ENCODE peak calls at places on chromosome 1, in four cellular contexts. X is K562, M is GM12878, P is HepG2. Y is an unnamed sample.
A peak's percentile ranks its signal among the peaks of the same experiment; 100 is the strongest.

GRCh38 chr1:223343692-223344091 is 20.3 kb downstream of the SUSD4 start:
- DNase-seq in P (no peak), X (no peak), M (no peak), Y (no peak)

GRCh38 chr1:192807221-192807967 is 1.4 kb upstream of the RGS2 start:
- DNase-seq in M (no peak), P (no peak), X (no peak), Y (peak; percentile 20)

GRCh38 chr1:201503397-201504176 is 3.3 kb downstream of the CSRP1 start:
- DNase-seq in P (peak; percentile 85), X (no peak), M (no peak), Y (peak; percentile 75)

GRCh38 chr1:101993703-101994102 is 3.0 kb downstream of the OLFM3 start:
- DNase-seq in M (no peak), X (no peak), P (no peak), Y (no peak)

GRCh38 chr1:65067491-65068201 is 80.4 kb upstream of the AK4 start:
- DNase-seq in P (peak; percentile 29), X (peak; percentile 75), M (no peak), Y (peak; percentile 31)

GRCh38 chr1:41358152-41358937 is 2.9 kb upstream of the FOXO6 start:
- DNase-seq in X (no peak), M (no peak), P (no peak), Y (no peak)

GRCh38 chr1:244861683-244862082 is 2.7 kb downstream of the HNRNPU start:
- DNase-seq in X (peak; percentile 41), M (no peak), P (no peak), Y (no peak)

GRCh38 chr1:53902235-53902920 is 8.4 kb downstream of the DIO1 start:
- DNase-seq in X (no peak), M (no peak), P (peak; percentile 34), Y (no peak)

GRCh38 chr1:246267426-246267825 is 239.7 kb downstream of the SMYD3 start:
- DNase-seq in M (no peak), P (no peak), X (no peak), Y (no peak)

GRCh38 chr1:207897188-207897587 is 13.7 kb downstream of the CD34 start:
- DNase-seq in M (no peak), X (no peak), P (no peak), Y (no peak)

GRCh38 chr1:239287296-239287695 is 99.1 kb upstream of the CHRM3 start:
- DNase-seq in X (no peak), M (no peak), P (no peak), Y (no peak)

GRCh38 chr1:99469641-99470040 is 176.3 kb upstream of the PALMD start:
- DNase-seq in P (no peak), M (no peak), X (no peak), Y (no peak)

GRCh38 chr1:154137888-154138287 is 17.0 kb downstream of the NUP210L start:
- DNase-seq in X (no peak), P (no peak), M (no peak), Y (no peak)

GRCh38 chr1:181064030-181064594 is 24.4 kb upstream of the IER5 start:
- DNase-seq in M (no peak), X (no peak), P (no peak), Y (no peak)

GRCh38 chr1:93288558-93288957 is 57.1 kb upstream of the DR1 start:
- DNase-seq in P (peak; percentile 32), X (peak; percentile 8), M (no peak), Y (no peak)

GRCh38 chr1:21622466-21623315 is 46.5 kb downstream of the RAP1GAP start:
- DNase-seq in M (no peak), X (no peak), P (no peak), Y (no peak)

DNA sequence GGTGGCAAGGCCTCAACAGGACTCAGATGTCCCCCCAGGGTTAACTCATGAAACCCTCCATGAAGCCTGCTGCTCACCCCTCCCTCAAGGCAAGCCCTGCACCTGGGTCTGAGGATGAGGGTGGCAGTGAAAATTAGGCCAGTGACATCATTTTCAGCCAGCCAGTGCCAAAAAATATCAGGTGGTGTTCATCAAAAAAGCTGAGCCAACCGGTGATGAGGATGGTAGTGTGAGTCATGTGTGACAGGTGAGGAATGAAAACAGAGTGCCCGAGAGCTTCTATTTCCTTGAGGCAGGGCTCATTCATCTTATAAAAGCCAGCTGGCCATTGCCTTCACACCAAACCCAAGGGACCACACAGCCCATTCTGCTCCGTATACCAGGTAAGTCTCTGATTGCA is at the start of gene SPRR1A:
- DNase-seq in M (no peak), P (no peak), X (no peak), Y (no peak)
- TF ChIP-seq POLR2AphosphoS2 in M (no peak), P (no peak), X (no peak), Y (no peak)

GRCh38 chr1:113904292-113904673 is 316 bp downstream of the AP4B1 start:
- DNase-seq in M (no peak), X (no peak), P (no peak), Y (no peak)
- TF ChIP-seq POLR2AphosphoS2 in M (no peak), X (no peak), P (no peak), Y (no peak)

GRCh38 chr1:62084304-62084905 is 110.2 kb upstream of the L1TD1 start:
- DNase-seq in X (peak; percentile 4), P (no peak), M (no peak), Y (no peak)
- TF ChIP-seq POLR2AphosphoS2 in X (no peak), P (no peak), M (no peak), Y (no peak)

GRCh38 chr1:52426391-52426790 is 22.0 kb downstream of the PRPF38A start:
- DNase-seq in X (no peak), M (no peak), P (no peak), Y (no peak)
- TF ChIP-seq POLR2AphosphoS2 in X (no peak), M (no peak), P (no peak), Y (no peak)

GRCh38 chr1:117013310-117013850 is 11.8 kb downstream of the CD101 start:
- DNase-seq in P (no peak), X (no peak), M (no peak), Y (no peak)
- TF ChIP-seq POLR2AphosphoS2 in P (no peak), X (no peak), M (no peak), Y (no peak)

DNA sequence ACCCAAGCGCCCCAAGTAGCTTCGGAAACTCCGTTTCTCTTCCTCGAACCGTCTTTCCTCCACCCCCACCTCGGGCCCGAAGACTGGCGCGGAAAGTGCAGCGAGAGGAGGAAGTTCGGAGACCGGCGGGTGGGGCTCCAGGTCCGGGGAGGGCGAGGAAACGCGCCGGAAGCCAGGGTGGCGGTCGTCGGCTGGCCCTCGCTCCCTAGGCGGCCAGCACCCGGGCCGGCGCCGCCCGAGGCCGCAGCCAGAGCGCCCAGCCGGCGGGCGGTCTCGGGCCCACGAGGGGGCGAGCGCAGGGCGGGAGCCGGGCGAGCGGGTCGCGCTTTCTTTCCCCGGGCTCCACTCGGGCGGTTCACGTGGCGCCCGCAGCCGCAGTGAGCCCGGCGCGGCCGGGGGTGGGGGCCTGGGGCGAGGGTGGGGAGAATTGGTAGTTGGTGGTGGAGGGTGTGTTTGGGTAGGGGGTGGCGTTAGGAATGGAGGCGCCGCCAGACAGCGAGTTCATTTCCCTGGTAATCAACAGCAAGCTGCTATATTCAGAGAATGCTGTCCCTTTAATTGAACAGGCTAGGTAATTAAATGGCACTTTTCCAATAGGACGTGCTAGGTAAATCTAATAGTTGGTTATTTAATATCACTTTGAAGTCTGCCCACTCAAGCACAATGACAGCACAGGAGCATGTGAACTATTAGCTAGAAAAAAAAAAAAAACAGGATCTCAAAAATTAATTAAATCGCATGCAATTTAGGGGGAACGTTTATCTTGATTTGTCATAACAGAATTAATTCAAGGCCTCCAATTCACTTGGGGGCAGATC is 6.7 kb downstream of the LMO4 start:
- DNase-seq in M (no peak), P (peak; percentile 9), X (peak; percentile 77), Y (peak; percentile 25)
- TF ChIP-seq POLR2AphosphoS2 in M (no peak), P (no peak), X (no peak), Y (no peak)

GRCh38 chr1:42759114-42759513 is 7.7 kb downstream of the P3H1 start:
- DNase-seq in M (no peak), P (no peak), X (no peak), Y (no peak)

GRCh38 chr1:42753070-42753469 is 13.0 kb upstream of the CLDN19 start:
- DNase-seq in X (no peak), M (no peak), P (no peak), Y (no peak)

GRCh38 chr1:42757892-42758275 is 8.9 kb downstream of the P3H1 start:
- DNase-seq in M (no peak), P (no peak), X (no peak), Y (no peak)

GRCh38 chr1:42758641-42759040 is 8.2 kb downstream of the P3H1 start:
- DNase-seq in M (no peak), X (no peak), P (no peak), Y (no peak)

DNA sequence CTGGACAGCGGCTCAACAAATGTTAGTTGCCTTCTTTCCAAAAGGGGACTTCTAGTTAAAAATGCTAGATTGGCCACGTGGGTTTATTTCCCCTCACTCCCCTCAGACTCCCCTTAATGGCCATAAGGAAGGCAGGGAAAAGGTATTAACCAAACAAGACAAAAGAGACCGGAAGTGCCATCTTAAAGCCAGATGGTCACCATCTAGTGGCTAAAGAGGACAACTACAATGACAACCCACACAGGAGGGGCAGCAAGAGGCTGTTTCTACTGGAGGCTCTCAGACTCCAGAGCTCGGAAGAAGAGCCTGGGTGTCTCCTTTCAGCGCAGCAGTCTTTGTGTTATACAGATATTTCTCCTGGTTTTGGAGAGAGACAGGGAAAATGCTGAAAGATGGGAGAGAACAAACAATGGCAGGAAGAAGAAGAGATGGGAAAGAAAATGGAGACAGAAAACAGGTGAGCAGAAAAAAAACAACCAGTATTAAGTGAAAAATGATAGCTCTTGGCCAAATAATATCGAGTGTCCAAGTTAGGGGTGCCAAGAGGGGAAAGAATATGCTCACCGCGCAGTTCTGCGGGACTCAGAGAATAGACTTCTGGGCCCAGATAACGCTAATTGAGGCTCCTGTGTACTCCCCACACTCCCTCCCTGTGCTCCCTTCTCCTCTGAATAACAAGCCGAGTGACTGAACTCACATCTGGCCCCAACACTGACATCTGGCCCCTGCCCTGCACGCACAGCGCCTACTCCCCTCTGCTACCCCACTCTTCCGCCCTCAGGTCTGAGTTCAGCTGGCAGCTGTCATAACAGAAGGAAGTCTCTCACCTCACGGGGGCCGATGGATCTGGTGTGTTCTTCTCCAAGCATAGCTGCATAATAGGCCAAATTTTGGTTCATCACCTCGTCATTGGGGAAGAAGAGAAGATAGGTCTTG is 9.6 kb downstream of the P3H1 start:
- DNase-seq in M (no peak), X (peak; percentile 82), P (peak; percentile 70), Y (peak; percentile 70)
- TF ChIP-seq POLR2AphosphoS2 in M (no peak), X (no peak), P (no peak), Y (no peak)

GRCh38 chr1:168116327-168116799 is 20.4 kb downstream of the GPR161 start:
- DNase-seq in P (no peak), M (no peak), X (no peak), Y (no peak)
- TF ChIP-seq POLR2AphosphoS2 in P (no peak), M (no peak), X (no peak), Y (no peak)

GRCh38 chr1:11000526-11000925 is 11.9 kb upstream of the TARDBP start:
- DNase-seq in P (no peak), M (no peak), X (no peak), Y (no peak)
- TF ChIP-seq POLR2AphosphoS2 in P (no peak), M (no peak), X (no peak), Y (no peak)